ENCODE peak calls at places on chromosomes 16 and 17, in nine cellular contexts. K, V, I, T, L, S, Q, Z and M are unnamed samples.

GRCh38 chr16:72313903-72314302 is 141.9 kb upstream of the PMFBP1 start:
- DNase-seq in V (no peak), K (no peak), I (no peak), L (no peak), T (no peak), Z (no peak), S (no peak), Q (no peak), M (no peak)

GRCh38 chr17:2138768-2139167 is 83.9 kb downstream of the HIC1 start:
- DNase-seq in L (peak), K (peak), Q (no peak), T (no peak), S (no peak), Z (no peak), I (no peak), V (no peak), M (peak)

GRCh38 chr17:71260366-71260765 is 860.5 kb upstream of the SOX9 start:
- DNase-seq in S (no peak), K (no peak), L (peak), V (no peak), Q (no peak), Z (no peak), T (no peak), I (no peak), M (no peak)

GRCh38 chr17:82619211-82619610 is 29.0 kb downstream of the WDR45B start:
- DNase-seq in S (no peak), K (no peak), L (no peak), Q (no peak), Z (no peak), T (no peak), V (no peak), I (no peak), M (no peak)

GRCh38 chr17:64750891-64751677 is 89.0 kb upstream of the SMURF2 start:
- DNase-seq in V (no peak), Z (no peak), T (no peak), Q (no peak), S (no peak), L (no peak), I (no peak), K (no peak), M (no peak)

GRCh38 chr16:77833906-77834599 is 45.7 kb downstream of the VAT1L start:
- DNase-seq in K (peak), V (no peak), S (no peak), L (peak), Z (peak), T (no peak), Q (no peak), I (peak), M (peak)

GRCh38 chr16:10111156-10111761 is 71.0 kb downstream of the GRIN2A start:
- DNase-seq in I (no peak), V (no peak), L (no peak), Q (no peak), T (no peak), K (no peak), S (no peak), Z (no peak), M (no peak)

GRCh38 chr17:74720506-74720905 is 7.8 kb upstream of the CD300LF start:
- DNase-seq in V (no peak), I (no peak), S (no peak), L (no peak), T (no peak), K (no peak), Z (no peak), Q (no peak), M (no peak)

GRCh38 chr16:82368041-82368440 is 198.0 kb upstream of the MPHOSPH6 start:
- DNase-seq in Q (peak), I (peak), K (peak), V (no peak), L (peak), S (peak), T (no peak), Z (peak), M (peak)

GRCh38 chr17:16384557-16384956 is 3.7 kb downstream of the UBB start:
- DNase-seq in L (no peak), T (no peak), Z (no peak), K (peak), S (no peak), Q (no peak), V (no peak), I (no peak), M (no peak)

GRCh38 chr17:28743243-28744103 is at the start of gene TRAF4:
- DNase-seq in T (peak), Z (peak), Q (peak), K (peak), S (peak), V (peak), L (peak), I (peak), M (peak)

GRCh38 chr17:63450551-63450950 is 4.4 kb upstream of the CYB561 start:
- DNase-seq in T (no peak), V (no peak), I (peak), K (peak), L (no peak), S (no peak), Q (no peak), Z (no peak), M (no peak)

GRCh38 chr17:77282524-77283515 is 142.1 kb downstream of the SEC14L1 start:
- DNase-seq in K (peak), Q (no peak), I (peak), Z (no peak), V (no peak), L (peak), S (no peak), T (no peak), M (no peak)

GRCh38 chr17:21467739-21468490 is 91.8 kb downstream of the KCNJ12 start:
- DNase-seq in V (no peak), K (no peak), Z (no peak), L (no peak), Q (no peak), I (no peak), T (no peak), S (no peak), M (no peak)

GRCh38 chr16:57475711-57476339 is 10.5 kb downstream of the DOK4 start:
- DNase-seq in Q (peak), S (no peak), K (peak), V (peak), I (peak), T (peak), Z (peak), L (peak), M (peak)

GRCh38 chr17:56824503-56824902 is 9.2 kb downstream of the C17orf67 start:
- DNase-seq in K (peak), T (no peak), I (no peak), L (no peak), Q (no peak), Z (no peak), S (no peak), V (no peak), M (peak)

GRCh38 chr16:3934491-3935185 is 54.1 kb upstream of the CREBBP start:
- DNase-seq in S (no peak), I (peak), V (no peak), Z (no peak), T (no peak), L (no peak), K (no peak), Q (no peak), M (no peak)

GRCh38 chr17:17391575-17392370 is 85.0 kb upstream of the MED9 start:
- DNase-seq in Q (peak), Z (no peak), S (no peak), L (peak), V (peak), I (no peak), K (no peak), T (peak), M (no peak)

GRCh38 chr17:74861554-74862107 is 1.9 kb upstream of the GRIN2C start:
- DNase-seq in T (no peak), L (peak), Q (no peak), S (no peak), I (peak), Z (no peak), K (no peak), V (peak), M (no peak)

GRCh38 chr17:77462553-77463497 is 322.1 kb downstream of the SEC14L1 start:
- DNase-seq in I (no peak), S (no peak), K (no peak), L (no peak), T (no peak), V (no peak), Z (no peak), Q (no peak), M (no peak)

GRCh38 chr17:47204722-47205418 is 4.3 kb upstream of the MYL4 start:
- DNase-seq in I (no peak), Q (peak), L (peak), T (no peak), V (peak), S (peak), K (peak), Z (peak), M (peak)

GRCh38 chr16:66696669-66697630 is at the start of gene CMTM4:
- DNase-seq in Z (peak), V (peak), Q (peak), L (peak), S (peak), I (peak), K (peak), T (peak), M (peak)

GRCh38 chr17:75338335-75338734 is 49.1 kb upstream of the SLC25A19 start:
- DNase-seq in I (no peak), Q (no peak), T (no peak), L (no peak), K (no peak), V (no peak), Z (no peak), S (no peak), M (no peak)

GRCh38 chr16:83899272-83899897 is 470 bp downstream of the MLYCD start:
- DNase-seq in I (peak), T (peak), Q (peak), V (peak), L (peak), Z (peak), K (peak), S (peak), M (peak)

GRCh38 chr16:57091200-57091989 is 988 bp upstream of the CPNE2 start:
- DNase-seq in T (no peak), I (peak), K (peak), S (peak), V (no peak), Z (peak), L (peak), Q (no peak), M (peak)

GRCh38 chr16:68936729-68937631 is 93.6 kb downstream of the TANGO6 start:
- DNase-seq in I (no peak), Z (no peak), T (no peak), Q (no peak), S (no peak), V (no peak), L (peak), K (peak), M (no peak)

GRCh38 chr17:77999413-78000173 is 41.1 kb downstream of the TNRC6C start:
- DNase-seq in Z (no peak), K (peak), V (no peak), I (no peak), T (no peak), L (no peak), S (no peak), Q (no peak), M (peak)

GRCh38 chr16:3458852-3459361 is 15.4 kb downstream of the NAA60 start:
- DNase-seq in I (no peak), Q (peak), Z (peak), S (no peak), L (no peak), V (no peak), K (peak), T (no peak), M (no peak)

GRCh38 chr17:75779250-75779986 is 5.2 kb upstream of the UNK start:
- DNase-seq in S (peak), T (peak), Z (peak), V (peak), L (peak), I (peak), K (peak), Q (peak), M (peak)

GRCh38 chr16:56780646-56781045 is 50.7 kb downstream of the NUP93 start:
- DNase-seq in V (no peak), K (no peak), Z (no peak), L (no peak), S (no peak), Q (no peak), I (no peak), T (no peak), M (no peak)

GRCh38 chr17:56834380-56835258 is 668 bp downstream of the DGKE start:
- DNase-seq in V (peak), I (peak), Q (peak), S (peak), T (peak), L (peak), K (peak), Z (no peak), M (peak)

GRCh38 chr16:2500937-2501750 is 12.6 kb upstream of the ATP6V0C start:
- DNase-seq in Z (peak), L (peak), Q (peak), I (peak), V (peak), K (peak), S (peak), T (peak), M (peak)

GRCh38 chr17:42541041-42541833 is 5.2 kb downstream of the NAGLU start:
- DNase-seq in S (no peak), K (peak), V (no peak), I (no peak), Z (no peak), L (no peak), T (no peak), Q (no peak), M (no peak)

GRCh38 chr16:81940781-81941560 is 70.3 kb downstream of the SDR42E1 start:
- DNase-seq in I (no peak), V (no peak), S (no peak), K (peak), Z (peak), L (peak), Q (peak), T (no peak), M (peak)

GRCh38 chr17:53472586-53472985 is 350.1 kb upstream of the KIF2B start:
- DNase-seq in V (no peak), Q (no peak), S (no peak), L (peak), I (no peak), K (peak), T (no peak), Z (no peak), M (no peak)